ENCODE peak calls at places on chromosomes 5 and 9, in five cellular contexts. One of them, this sample, is unnamed.

GRCh38 chr9:129125478-129125877 is 14.3 kb downstream of the PTPA start:
- DNase-seq in prostate gland: no peak
- DNase-seq in lower leg skin: no peak
- DNase-seq in mucosa of descending colon: no peak
- DNase-seq in CD8-positive, alpha-beta T cell: no peak
- DNase-seq in this sample: no peak

GRCh38 chr9:99720455-99721050 is 101.1 kb upstream of the NR4A3 start:
- DNase-seq in prostate gland: no peak
- DNase-seq in lower leg skin: no peak
- DNase-seq in mucosa of descending colon: no peak
- DNase-seq in CD8-positive, alpha-beta T cell: no peak
- DNase-seq in this sample: no peak

GRCh38 chr5:41404757-41405156 is 105.6 kb downstream of the PLCXD3 start:
- DNase-seq in prostate gland: no peak
- DNase-seq in lower leg skin: no peak
- DNase-seq in mucosa of descending colon: no peak
- DNase-seq in CD8-positive, alpha-beta T cell: no peak
- DNase-seq in this sample: no peak

GRCh38 chr5:126516133-126516532 is 78.9 kb downstream of the ALDH7A1 start:
- DNase-seq in prostate gland: no peak
- DNase-seq in lower leg skin: no peak
- DNase-seq in mucosa of descending colon: no peak
- DNase-seq in CD8-positive, alpha-beta T cell: no peak
- DNase-seq in this sample: no peak

GRCh38 chr5:81020478-81021167 is 60.5 kb downstream of the RASGRF2 start:
- DNase-seq in prostate gland: no peak
- DNase-seq in lower leg skin: no peak
- DNase-seq in mucosa of descending colon: no peak
- DNase-seq in CD8-positive, alpha-beta T cell: no peak
- DNase-seq in this sample: no peak

GRCh38 chr9:94743035-94743954 is 16.8 kb downstream of the AOPEP start:
- DNase-seq in prostate gland: no peak
- DNase-seq in lower leg skin: no peak
- DNase-seq in mucosa of descending colon: no peak
- DNase-seq in CD8-positive, alpha-beta T cell: no peak
- DNase-seq in this sample: no peak

GRCh38 chr9:76297721-76298239 is 96.4 kb downstream of the RFK start:
- DNase-seq in prostate gland: no peak
- DNase-seq in lower leg skin: no peak
- DNase-seq in mucosa of descending colon: no peak
- DNase-seq in CD8-positive, alpha-beta T cell: no peak
- DNase-seq in this sample: no peak

GRCh38 chr5:73122875-73123810 is 2.8 kb downstream of the TMEM171 start:
- DNase-seq in prostate gland: no peak
- DNase-seq in lower leg skin: peak
- DNase-seq in mucosa of descending colon: no peak
- DNase-seq in CD8-positive, alpha-beta T cell: no peak
- DNase-seq in this sample: peak

GRCh38 chr5:9832921-9833320 is 202.8 kb upstream of the TAS2R1 start:
- DNase-seq in prostate gland: no peak
- DNase-seq in lower leg skin: no peak
- DNase-seq in mucosa of descending colon: no peak
- DNase-seq in CD8-positive, alpha-beta T cell: no peak
- DNase-seq in this sample: peak

This sample was measured in neural progenitor cell.